ENCODE peak calls at places on chromosome 6, in nine cellular contexts. Q is endodermal cell, U is H9, R is body of pancreas, I is PC-3, N is Peyer's patch, Z is prostate gland, V is right lobe of liver, E is psoas muscle. J is an unnamed sample. For H3K27me3, the result is how much of the 10 kb centered on the place peaks cover.

GRCh38 chr6:117506180-117506835 is 23.8 kb downstream of the DCBLD1 start:
- DNase-seq in Q (no peak), U (no peak), R (no peak), I (no peak), N (no peak), Z (no peak), V (no peak), E (no peak), J (no peak)

GRCh38 chr6:114449659-114450058 is 106.8 kb upstream of the HS3ST5 start:
- DNase-seq in Q (no peak), U (no peak), R (no peak), I (no peak), N (no peak), Z (no peak), V (no peak), E (no peak), J (no peak)

GRCh38 chr6:90038951-90039653 is 144.8 kb downstream of the GJA10 start:
- DNase-seq in Q (no peak), U (no peak), R (no peak), I (no peak), N (peak), Z (no peak), V (no peak), E (no peak), J (no peak)

GRCh38 chr6:148491638-148492210 is 149.1 kb downstream of the SASH1 start:
- DNase-seq in Q (no peak), U (no peak), R (no peak), I (no peak), N (no peak), Z (no peak), V (no peak), E (no peak), J (no peak)

GRCh38 chr6:44269168-44269920 is 906 bp upstream of the TMEM151B start:
- DNase-seq in Q (no peak), U (no peak), R (no peak), I (no peak), N (no peak), Z (no peak), V (no peak), E (peak), J (no peak)

GRCh38 chr6:142501795-142502194 is 200.0 kb downstream of the ADGRG6 start:
- DNase-seq in Q (no peak), U (no peak), R (no peak), I (no peak), N (no peak), Z (no peak), V (no peak), E (no peak), J (no peak)

GRCh38 chr6:122803056-122803695 is 14.1 kb downstream of the SMPDL3A start:
- DNase-seq in Q (no peak), U (no peak), R (no peak), I (no peak), N (no peak), Z (no peak), V (peak), E (no peak), J (no peak)

GRCh38 chr6:41895300-41896233 is at the start of gene USP49:
- DNase-seq in Q (peak), U (peak), R (peak), I (peak), N (peak), Z (peak), V (peak), E (peak), J (peak)

GRCh38 chr6:12941422-12941821 is 224.9 kb downstream of the PHACTR1 start:
- DNase-seq in Q (no peak), U (no peak), R (no peak), I (no peak), N (no peak), Z (no peak), V (no peak), E (no peak), J (no peak)

GRCh38 chr6:27100921-27101320 is 146.6 kb upstream of the PRSS16 start:
- DNase-seq in Q (no peak), U (no peak), R (no peak), I (no peak), N (no peak), Z (no peak), V (no peak), E (no peak), J (no peak)

GRCh38 chr6:48086187-48086586 is 24.8 kb downstream of the PTCHD4 start:
- DNase-seq in Q (no peak), U (no peak), R (no peak), I (no peak), N (no peak), Z (no peak), V (no peak), E (no peak), J (no peak)

GRCh38 chr6:15897063-15897934 is 231.6 kb upstream of the MYLIP start:
- DNase-seq in Q (no peak), U (no peak), R (peak), I (no peak), N (no peak), Z (no peak), V (peak), E (no peak), J (no peak)

GRCh38 chr6:34544776-34545471 is 11.2 kb downstream of the SPDEF start:
- DNase-seq in Q (no peak), U (no peak), R (no peak), I (no peak), N (no peak), Z (no peak), V (no peak), E (no peak), J (no peak)

GRCh38 chr6:13769655-13770053 is 44.7 kb downstream of the MCUR1 start:
- DNase-seq in Q (peak), U (peak), R (no peak), I (no peak), N (no peak), Z (no peak), V (no peak), E (no peak), J (no peak)

GRCh38 chr6:87702589-87702945 is 534 bp upstream of the AKIRIN2 start:
- DNase-seq in Q (no peak), U (no peak), R (no peak), I (peak), N (no peak), Z (no peak), V (no peak), E (no peak), J (no peak)

GRCh38 chr6:97850458-97851218 is 567.6 kb upstream of the MMS22L start:
- DNase-seq in Q (no peak), U (no peak), R (no peak), I (peak), N (no peak), Z (no peak), V (no peak), E (no peak), J (no peak)

GRCh38 chr6:389622-390021 is 1.9 kb upstream of the IRF4 start:
- DNase-seq in Q (peak), U (no peak), R (no peak), I (peak), N (no peak), Z (no peak), V (no peak), E (no peak), J (no peak)

GRCh38 chr6:158232445-158233213 is 64.5 kb downstream of the GTF2H5 start:
- DNase-seq in Q (peak), U (peak), R (peak), I (peak), N (peak), Z (peak), V (peak), E (peak), J (peak)

GRCh38 chr6:68233623-68234022 is 401.5 kb upstream of the ADGRB3 start:
- DNase-seq in Q (no peak), U (no peak), R (no peak), I (peak), N (no peak), Z (no peak), V (no peak), E (no peak), J (no peak)

GRCh38 chr6:168939041-168939440 is 314.6 kb downstream of the THBS2 start:
- DNase-seq in Q (no peak), U (no peak), R (no peak), I (no peak), N (no peak), Z (no peak), V (no peak), E (no peak), J (no peak)

GRCh38 chr6:11366183-11366933 is 133.9 kb upstream of the NEDD9 start:
- DNase-seq in Q (peak), U (no peak), R (no peak), I (no peak), N (no peak), Z (no peak), V (no peak), E (no peak), J (no peak)

GRCh38 chr6:168717491-168717890 is 276.5 kb downstream of the SMOC2 start:
- DNase-seq in Q (no peak), U (no peak), R (no peak), I (no peak), N (no peak), Z (no peak), V (no peak), E (no peak), J (no peak)

GRCh38 chr6:41170547-41171160 is 7.7 kb upstream of the TREM2 start:
- DNase-seq in Q (peak), U (peak), R (no peak), I (no peak), N (no peak), Z (no peak), V (no peak), E (no peak), J (no peak)

GRCh38 chr6:95593025-95593424 is 15.7 kb downstream of the MANEA start:
- DNase-seq in Q (no peak), U (no peak), R (peak), I (peak), N (peak), Z (peak), V (no peak), E (no peak), J (no peak)

GRCh38 chr6:142816024-142816423 is 129.0 kb downstream of the HIVEP2 start:
- DNase-seq in Q (no peak), U (no peak), R (no peak), I (no peak), N (no peak), Z (no peak), V (no peak), E (no peak), J (no peak)

GRCh38 chr6:141464490-141464889 is 668.2 kb upstream of the GJE1 start:
- DNase-seq in Q (no peak), U (no peak), R (no peak), I (peak), N (no peak), Z (no peak), V (no peak), E (no peak), J (no peak)

GRCh38 chr6:124356811-124357210 is 553.1 kb downstream of the NKAIN2 start:
- DNase-seq in Q (no peak), U (no peak), R (no peak), I (no peak), N (no peak), Z (no peak), V (no peak), E (no peak), J (no peak)

GRCh38 chr6:37042139-37042538 is 36.7 kb downstream of the FGD2 start:
- DNase-seq in Q (peak), U (no peak), R (no peak), I (no peak), N (no peak), Z (no peak), V (no peak), E (no peak), J (no peak)

GRCh38 chr6:137001287-137001976 is 43.3 kb downstream of the IL20RA start:
- DNase-seq in Q (peak), U (peak), R (no peak), I (peak), N (no peak), Z (no peak), V (no peak), E (no peak), J (no peak)
- H3K27me3 ChIP-seq in Q (under half), U (under half), R (under half), I (under half), N (under half), Z (under half), V (under half), E (under half), J (under half)

GRCh38 chr6:109396319-109396718 is 14.1 kb upstream of the CD164 start:
- DNase-seq in Q (no peak), U (no peak), R (no peak), I (no peak), N (no peak), Z (no peak), V (no peak), E (no peak), J (no peak)

GRCh38 chr6:109393882-109394281 is 11.6 kb upstream of the CD164 start:
- DNase-seq in Q (no peak), U (no peak), R (no peak), I (peak), N (peak), Z (no peak), V (no peak), E (no peak), J (no peak)

DNA sequence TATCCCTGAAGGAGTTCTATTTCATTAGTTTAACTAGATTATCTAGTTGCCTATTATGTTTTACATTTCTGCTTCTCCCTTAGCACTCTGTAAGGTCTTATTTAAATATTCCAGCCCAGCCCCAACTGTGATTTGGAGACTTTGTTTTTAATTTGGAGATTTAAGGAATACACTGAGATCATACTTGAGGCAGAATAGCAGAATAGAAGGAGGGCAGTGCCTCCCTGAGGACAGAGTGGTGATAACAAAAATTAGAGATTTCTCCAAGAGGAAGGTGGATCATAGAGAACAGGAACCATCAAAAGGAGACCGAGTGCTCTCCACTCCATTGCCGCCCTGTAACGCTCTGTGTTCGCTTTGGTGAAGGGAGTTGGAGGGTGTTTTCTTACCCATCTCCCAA is 14.8 kb upstream of the CD164 start:
- DNase-seq in Q (no peak), U (no peak), R (no peak), I (peak), N (no peak), Z (no peak), V (no peak), E (no peak), J (no peak)
- TF ChIP-seq CTCF in Q (peak), U (peak), R (peak), I (peak), N (no peak), Z (no peak), V (peak), E (peak), J (peak)

GRCh38 chr6:137045221-137045789 is 540 bp upstream of the IL20RA start:
- DNase-seq in Q (no peak), U (no peak), R (no peak), I (peak), N (no peak), Z (no peak), V (no peak), E (no peak), J (no peak)

GRCh38 chr6:137046871-137047412 is 2.2 kb upstream of the IL20RA start:
- DNase-seq in Q (no peak), U (no peak), R (no peak), I (no peak), N (no peak), Z (peak), V (no peak), E (no peak), J (no peak)

GRCh38 chr6:137043710-137044365 is 927 bp downstream of the IL20RA start:
- DNase-seq in Q (no peak), U (peak), R (no peak), I (peak), N (no peak), Z (peak), V (no peak), E (peak), J (peak)

GRCh38 chr6:137040393-137040792 is 4.4 kb downstream of the IL20RA start:
- DNase-seq in Q (no peak), U (no peak), R (no peak), I (no peak), N (no peak), Z (no peak), V (no peak), E (no peak), J (no peak)

GRCh38 chr6:137044366-137045220 is at the start of gene IL20RA:
- DNase-seq in Q (peak), U (peak), R (peak), I (peak), N (no peak), Z (peak), V (peak), E (peak), J (peak)
- H3K27me3 ChIP-seq in Q (half or more), U (under half), R (under half), I (under half), N (under half), Z (under half), V (under half), E (under half), J (under half)

GRCh38 chr6:39843305-39844020 is 51.3 kb downstream of the DAAM2 start:
- DNase-seq in Q (no peak), U (no peak), R (no peak), I (no peak), N (no peak), Z (no peak), V (no peak), E (no peak), J (no peak)
- TF ChIP-seq CTCF in Q (no peak), U (peak), R (no peak), I (no peak), N (no peak), Z (no peak), V (no peak), E (no peak), J (no peak)

GRCh38 chr6:1608976-1609661 is 596 bp upstream of the FOXC1 start:
- DNase-seq in Q (peak), U (no peak), R (peak), I (peak), N (no peak), Z (no peak), V (no peak), E (peak), J (peak)
- H3K27me3 ChIP-seq in Q (half or more), U (half or more), R (under half), I (under half), N (half or more), Z (under half), V (half or more), E (half or more), J (half or more)

DNA sequence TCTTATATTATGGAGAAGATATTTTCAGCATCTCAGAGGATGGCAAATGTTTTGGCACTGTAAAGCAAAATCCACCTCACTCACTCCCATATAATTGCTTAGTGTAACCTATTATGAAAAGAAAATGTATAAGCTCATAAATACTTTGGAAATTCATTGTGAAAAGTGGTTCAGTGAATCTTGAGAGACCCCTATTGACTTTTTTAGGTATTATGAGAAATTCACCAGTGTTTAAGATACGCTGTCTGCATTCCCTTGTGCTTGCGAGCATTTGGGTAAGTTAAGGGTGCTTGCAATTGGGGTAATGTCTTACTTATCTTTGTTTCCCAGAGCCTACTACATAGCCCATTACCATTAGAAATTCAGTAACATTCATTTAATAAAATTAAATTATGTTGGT is 66.3 kb upstream of the BMP5 start:
- DNase-seq in Q (no peak), U (no peak), R (no peak), I (peak), N (no peak), Z (no peak), V (no peak), E (no peak), J (no peak)
- TF ChIP-seq CTCF in Q (peak), U (peak), R (no peak), I (peak), N (no peak), Z (no peak), V (no peak), E (no peak), J (no peak)

GRCh38 chr6:43093361-43094289 is 17.5 kb downstream of the PTK7 start:
- DNase-seq in Q (no peak), U (peak), R (no peak), I (no peak), N (peak), Z (no peak), V (no peak), E (peak), J (peak)
- H3K27me3 ChIP-seq in Q (under half), U (under half), R (under half), I (under half), N (under half), Z (under half), V (under half), E (under half), J (under half)

GRCh38 chr6:100099189-100100074 is 105.4 kb upstream of the MCHR2 start:
- DNase-seq in Q (no peak), U (no peak), R (no peak), I (peak), N (no peak), Z (no peak), V (no peak), E (no peak), J (no peak)
- TF ChIP-seq CTCF in Q (peak), U (peak), R (peak), I (peak), N (peak), Z (peak), V (peak), E (peak), J (peak)